ENCODE peak calls at places on chromosome 15, in nine cellular contexts. M is stomach, J is heart left ventricle, H is uterus, N is HCT116, W is lower leg skin, B is transverse colon, Z is A549, T is vagina. O is an unnamed sample.

GRCh38 chr15:29449136-29449535 is 179.5 kb upstream of the NSMCE3 start:
- DNase-seq in H (no peak), W (no peak), N (no peak), M (no peak), T (no peak), B (no peak), Z (no peak), J (no peak), O (no peak)

GRCh38 chr15:29319823-29320222 is 50.2 kb upstream of the NSMCE3 start:
- DNase-seq in H (no peak), B (no peak), Z (no peak), J (no peak), T (no peak), W (no peak), M (no peak), N (no peak), O (no peak)

GRCh38 chr15:86526938-86527735 is 447.5 kb downstream of the AGBL1 start:
- DNase-seq in Z (no peak), J (no peak), H (no peak), N (no peak), T (no peak), M (no peak), W (no peak), B (no peak), O (no peak)

GRCh38 chr15:100920516-100921135 is 1.5 kb downstream of the LRRK1 start:
- DNase-seq in N (no peak), W (no peak), J (no peak), Z (no peak), T (peak), M (no peak), B (no peak), H (no peak), O (no peak)

GRCh38 chr15:68340711-68341671 is 63.4 kb downstream of the FEM1B start:
- DNase-seq in W (no peak), T (no peak), M (no peak), B (no peak), Z (no peak), H (peak), N (no peak), J (no peak), O (no peak)

GRCh38 chr15:58864602-58865419 is 68.7 kb downstream of the SLTM start:
- DNase-seq in Z (no peak), J (peak), M (peak), N (no peak), W (no peak), T (no peak), B (no peak), H (peak), O (peak)

GRCh38 chr15:87827126-87827525 is 429.4 kb downstream of the NTRK3 start:
- DNase-seq in B (no peak), W (no peak), H (no peak), Z (no peak), M (no peak), J (no peak), T (no peak), N (no peak), O (no peak)

GRCh38 chr15:101017041-101017754 is 98.0 kb downstream of the LRRK1 start:
- DNase-seq in H (no peak), B (peak), T (peak), M (no peak), N (no peak), W (peak), J (no peak), Z (no peak), O (no peak)

GRCh38 chr15:69807752-69808151 is 290.0 kb downstream of the TLE3 start:
- DNase-seq in J (no peak), M (no peak), T (no peak), Z (no peak), W (peak), N (peak), H (no peak), B (no peak), O (no peak)

GRCh38 chr15:42576040-42576594 is 711 bp downstream of the STARD9 start:
- DNase-seq in B (no peak), M (no peak), H (no peak), W (no peak), Z (no peak), N (no peak), J (no peak), T (no peak), O (no peak)

GRCh38 chr15:61828008-61828407 is 232.2 kb downstream of the VPS13C start:
- DNase-seq in B (no peak), W (no peak), H (no peak), J (no peak), M (no peak), T (peak), N (no peak), Z (peak), O (no peak)
- H3K4me3 ChIP-seq in B (no peak), W (no peak), H (no peak), J (no peak), M (no peak), T (no peak), N (no peak), Z (no peak), O (no peak)

GRCh38 chr15:74958320-74958907 is 1.8 kb upstream of the RPP25 start:
- DNase-seq in W (peak), B (peak), N (no peak), M (peak), T (no peak), Z (peak), H (no peak), J (peak), O (peak)

GRCh38 chr15:74957301-74958035 is 896 bp upstream of the RPP25 start:
- DNase-seq in H (no peak), J (peak), Z (peak), T (no peak), M (no peak), N (no peak), B (peak), W (peak), O (peak)

GRCh38 chr15:74955017-74955416 is 1.6 kb downstream of the RPP25 start:
- DNase-seq in J (no peak), W (no peak), B (no peak), H (no peak), M (no peak), T (no peak), Z (no peak), N (no peak), O (no peak)

GRCh38 chr15:74955796-74956647 is 550 bp downstream of the RPP25 start:
- DNase-seq in B (peak), N (no peak), J (peak), H (peak), W (peak), M (peak), T (no peak), Z (peak), O (peak)

GRCh38 chr15:74956648-74957300 is at the start of gene RPP25:
- DNase-seq in H (peak), T (no peak), J (peak), M (peak), N (peak), B (peak), Z (peak), W (peak), O (peak)
- TF ChIP-seq POLR2A in H (peak), T (peak), J (no peak), M (no peak), N (peak), B (peak), Z (peak), W (no peak), O (peak)

GRCh38 chr15:33183334-33183733 is 11.2 kb downstream of the FMN1 start:
- DNase-seq in J (no peak), M (no peak), B (no peak), H (no peak), Z (no peak), T (no peak), N (no peak), W (no peak), O (no peak)

GRCh38 chr15:33188654-33189257 is 5.8 kb downstream of the FMN1 start:
- DNase-seq in N (no peak), B (no peak), J (no peak), H (no peak), Z (no peak), W (no peak), M (no peak), T (no peak), O (no peak)

GRCh38 chr15:33191641-33192040 is 2.9 kb downstream of the FMN1 start:
- DNase-seq in Z (no peak), J (no peak), T (no peak), N (no peak), W (no peak), H (no peak), M (no peak), B (no peak), O (no peak)

GRCh38 chr15:33190539-33190938 is 4.0 kb downstream of the FMN1 start:
- DNase-seq in J (no peak), N (no peak), T (no peak), Z (no peak), H (no peak), M (no peak), B (no peak), W (no peak), O (no peak)

DNA sequence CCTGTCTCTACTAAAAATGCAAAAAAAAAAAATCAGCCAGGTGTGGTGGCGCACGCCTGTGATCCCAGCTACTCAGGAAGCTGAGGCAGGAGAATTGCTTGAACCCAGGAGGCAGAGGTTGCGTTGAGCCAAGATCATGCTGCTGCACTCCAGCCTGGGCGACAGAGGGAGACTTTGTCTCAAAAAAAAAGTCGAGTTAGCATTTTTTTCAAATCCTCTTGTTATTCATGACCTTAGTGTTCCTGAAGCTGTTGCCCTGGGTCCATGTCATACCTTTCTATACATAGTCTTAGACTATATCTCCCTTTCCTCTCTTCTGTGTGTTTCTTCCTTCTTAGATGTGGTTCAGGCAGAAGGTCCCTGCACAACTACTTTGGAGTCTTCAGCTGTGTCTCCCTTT is 6.4 kb downstream of the FMN1 start:
- DNase-seq in N (no peak), B (no peak), Z (no peak), J (no peak), W (no peak), M (no peak), H (no peak), T (no peak), O (no peak)
- H3K4me3 ChIP-seq in N (no peak), B (no peak), Z (no peak), J (no peak), W (no peak), M (no peak), H (no peak), T (no peak), O (no peak)

GRCh38 chr15:48877630-48878595 is at the start of gene EID1:
- DNase-seq in J (peak), T (peak), W (peak), N (peak), M (peak), B (peak), H (peak), Z (peak), O (peak)
- TF ChIP-seq POLR2A in J (no peak), T (peak), W (peak), N (peak), M (no peak), B (peak), H (peak), Z (peak), O (peak)

GRCh38 chr15:74423443-74424257 is 10.1 kb downstream of the SEMA7A start:
- DNase-seq in H (no peak), B (no peak), M (no peak), N (peak), Z (no peak), T (no peak), J (no peak), W (no peak), O (no peak)
- H3K4me3 ChIP-seq in H (no peak), B (no peak), M (no peak), N (peak), Z (no peak), T (no peak), J (no peak), W (no peak), O (no peak)

DNA sequence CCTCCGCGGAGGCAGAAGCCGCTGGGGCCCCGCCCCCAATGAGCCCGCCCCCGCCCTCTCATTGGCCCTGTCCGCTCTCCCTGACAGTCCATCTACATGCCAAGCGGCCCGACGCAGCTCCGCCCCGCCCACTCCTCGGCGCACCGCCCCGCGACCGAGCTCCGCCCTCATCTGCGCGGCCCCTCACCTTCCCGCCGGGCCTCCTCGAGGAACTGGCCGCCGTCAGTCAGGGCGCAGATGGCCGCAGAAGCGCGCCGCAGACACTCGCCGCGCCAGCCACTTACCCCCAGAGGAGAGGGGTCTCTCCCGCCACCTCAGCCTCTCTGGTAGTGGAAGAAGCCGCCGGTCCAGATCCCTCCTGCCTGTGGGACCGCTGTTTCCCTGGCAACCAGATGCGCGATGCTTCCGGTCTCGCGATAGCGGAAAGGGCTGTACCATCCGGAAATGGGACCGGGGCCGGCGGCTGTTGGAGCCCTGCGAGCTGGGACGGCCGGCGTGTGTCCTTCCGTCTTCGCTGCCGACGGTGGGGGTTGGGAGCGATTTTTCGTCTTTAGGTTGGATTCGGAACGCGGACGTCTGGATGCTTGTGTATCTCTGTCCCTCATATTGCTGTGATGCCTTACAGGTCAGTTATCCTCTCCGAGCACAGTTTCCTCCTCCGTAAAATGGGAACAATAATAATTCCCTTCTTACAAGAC is at the start of gene FSIP1:
- DNase-seq in T (peak), Z (peak), M (peak), W (peak), N (peak), J (peak), B (peak), H (peak), O (peak)
- TF ChIP-seq POLR2A in T (peak), Z (peak), M (peak), W (no peak), N (no peak), J (no peak), B (peak), H (peak), O (peak)

GRCh38 chr15:43776718-43777292 is at the start of gene ELL3:
- DNase-seq in N (peak), T (no peak), B (peak), M (peak), J (peak), H (peak), Z (peak), W (peak), O (peak)
- H3K4me3 ChIP-seq in N (peak), T (peak), B (peak), M (peak), J (peak), H (peak), Z (peak), W (peak), O (peak)

DNA sequence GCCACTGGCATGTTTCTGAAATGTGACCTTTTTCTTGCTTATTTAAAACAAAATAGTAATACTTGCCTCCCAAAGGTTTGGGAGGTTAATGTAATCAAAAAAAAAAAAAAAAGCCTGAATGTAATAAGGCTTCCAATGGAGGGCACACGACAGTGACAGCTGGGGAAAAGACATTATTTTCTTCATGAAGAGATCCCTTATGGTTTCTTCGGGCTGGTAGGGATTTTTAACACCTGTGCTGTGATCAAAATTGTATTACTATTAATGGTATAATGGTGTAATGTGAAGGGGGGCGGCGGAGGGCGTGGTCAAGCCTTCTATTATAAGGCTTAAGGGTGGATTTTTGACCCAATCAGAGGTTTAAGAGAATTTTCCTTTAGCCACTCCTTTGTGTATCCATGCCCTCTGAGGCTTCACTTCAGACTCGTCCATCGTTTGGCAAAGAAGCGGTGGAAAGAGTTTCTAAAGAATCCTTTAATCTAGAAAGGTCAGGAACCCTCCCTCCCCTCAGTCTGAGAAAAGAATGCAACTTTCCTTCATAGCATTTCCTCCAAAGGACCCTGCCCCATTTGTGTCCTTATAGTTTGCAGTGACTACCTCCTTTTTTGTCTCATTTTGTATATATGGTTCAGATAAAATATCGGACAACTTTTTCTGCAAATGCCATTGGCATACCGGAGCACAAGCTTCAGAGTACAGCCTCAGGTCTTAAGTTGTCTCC is 89.5 kb upstream of the CHD2 start:
- DNase-seq in B (peak), T (no peak), J (peak), W (peak), Z (no peak), H (peak), M (no peak), N (no peak), O (peak)
- TF ChIP-seq POLR2A in B (peak), T (no peak), J (no peak), W (no peak), Z (peak), H (peak), M (no peak), N (peak), O (peak)

GRCh38 chr15:92305342-92305741 is 88.3 kb upstream of the ST8SIA2 start:
- DNase-seq in B (no peak), H (no peak), W (no peak), M (no peak), N (no peak), T (peak), Z (no peak), J (no peak), O (no peak)

GRCh38 chr15:92304239-92304975 is 89.3 kb upstream of the ST8SIA2 start:
- DNase-seq in H (no peak), N (no peak), B (no peak), W (no peak), M (no peak), J (no peak), T (peak), Z (no peak), O (no peak)

GRCh38 chr15:92306662-92307061 is 87.0 kb upstream of the ST8SIA2 start:
- DNase-seq in W (no peak), Z (peak), M (no peak), N (peak), T (peak), B (no peak), J (no peak), H (no peak), O (no peak)
- H3K4me3 ChIP-seq in W (no peak), Z (no peak), M (no peak), N (no peak), T (no peak), B (no peak), J (no peak), H (no peak), O (no peak)

DNA sequence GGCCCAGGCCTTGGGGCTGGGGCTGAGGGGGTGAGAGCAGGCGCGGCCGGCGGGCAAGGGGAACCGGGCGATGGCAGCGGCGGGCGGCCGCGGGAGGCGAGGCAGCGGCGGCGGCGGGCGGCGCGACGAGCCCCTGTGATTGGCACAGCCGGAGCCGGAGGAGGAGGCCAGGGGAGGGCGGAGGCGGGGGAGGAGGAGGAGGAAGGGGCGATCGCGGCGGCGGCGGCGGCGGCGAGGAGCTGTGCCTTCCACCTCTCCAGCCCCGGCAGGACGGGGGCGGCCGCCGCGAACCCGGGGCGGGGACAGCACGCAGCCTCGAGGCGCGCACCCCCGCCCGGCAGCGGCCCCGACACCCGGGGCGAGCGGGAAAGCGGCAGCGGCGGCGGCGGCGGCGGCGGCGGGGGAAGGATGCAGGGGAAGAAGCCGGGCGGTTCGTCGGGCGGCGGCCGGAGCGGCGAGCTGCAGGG is at the start of gene SLCO3A1:
- DNase-seq in H (peak), Z (peak), M (peak), T (no peak), N (no peak), B (peak), J (peak), W (no peak), O (peak)
- TF ChIP-seq POLR2A in H (peak), Z (peak), M (no peak), T (peak), N (no peak), B (no peak), J (no peak), W (no peak), O (no peak)